ENCODE peak calls at places on chromosomes 2 and 18, in five cellular contexts. K is A549, O is H1, H is GM12878, Q is HepG2. X is an unnamed sample.
A peak's percentile ranks its signal among the peaks of the same experiment; 100 is the strongest.

GRCh38 chr2:10914272-10914693 is 2.5 kb downstream of the KCNF1 start:
- DNase-seq in H (no peak), Q (no peak), O (no peak), K (peak; percentile 57), X (peak; percentile 37)

GRCh38 chr2:215028231-215028630 is 110.2 kb downstream of the ABCA12 start:
- DNase-seq in O (no peak), Q (no peak), H (no peak), K (no peak), X (no peak)

GRCh38 chr2:240323601-240324291 is 111.7 kb upstream of the GPC1 start:
- DNase-seq in H (no peak), Q (no peak), O (no peak), K (no peak), X (no peak)

GRCh38 chr2:191845248-191845715 is 1.6 kb downstream of the CAVIN2 start:
- DNase-seq in K (peak; percentile 40), Q (peak; percentile 66), H (no peak), O (no peak), X (peak; percentile 16)

GRCh38 chr2:205474746-205475145 is 207.6 kb upstream of the NRP2 start:
- DNase-seq in O (no peak), Q (no peak), K (no peak), H (no peak), X (no peak)

GRCh38 chr18:23131693-23132319 is 3.5 kb upstream of the CABLES1 start:
- DNase-seq in H (peak; percentile 58), O (no peak), Q (peak; percentile 75), K (peak; percentile 76), X (peak; percentile 85)

GRCh38 chr2:53450885-53451284 is 316.7 kb upstream of the CHAC2 start:
- DNase-seq in K (no peak), O (no peak), H (no peak), Q (no peak), X (no peak)

GRCh38 chr18:10381951-10382350 is 72.5 kb upstream of the APCDD1 start:
- DNase-seq in K (no peak), O (no peak), H (no peak), Q (no peak), X (no peak)

GRCh38 chr2:58640042-58640441 is 398.9 kb upstream of the FANCL start:
- DNase-seq in Q (no peak), O (no peak), H (no peak), K (no peak), X (no peak)

GRCh38 chr2:187825108-187825507 is 270.9 kb upstream of the TFPI start:
- DNase-seq in H (no peak), Q (no peak), O (no peak), K (no peak), X (no peak)

DNA sequence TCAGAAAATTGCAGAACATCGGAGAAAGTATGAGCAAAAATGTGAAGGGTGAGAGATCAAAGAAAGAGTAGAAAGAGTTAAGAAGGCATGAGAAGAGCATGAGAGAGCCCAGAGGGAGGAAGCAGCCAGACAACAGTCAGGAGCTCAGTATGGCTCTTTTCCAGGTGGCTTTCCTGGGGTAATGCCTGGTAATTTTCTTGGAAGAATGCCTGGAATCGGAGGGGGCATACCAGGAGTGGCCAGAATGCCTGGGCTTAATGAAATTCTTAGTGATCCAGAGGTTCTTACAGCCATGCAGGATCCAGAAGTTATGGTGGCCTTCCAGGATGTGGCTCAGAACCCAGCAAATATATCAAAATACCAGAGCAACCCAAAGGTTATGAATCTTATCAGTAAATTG is 271.8 kb upstream of the TFPI start:
- DNase-seq in Q (no peak), K (no peak), H (no peak), O (no peak), X (no peak)
- TF ChIP-seq KDM1A in Q (no peak), K (no peak), H (no peak), O (no peak), X (no peak)

GRCh38 chr2:17791121-17791902 is 24.9 kb upstream of the MSGN1 start:
- DNase-seq in H (no peak), K (no peak), Q (no peak), O (no peak), X (no peak)
- TF ChIP-seq KDM1A in H (no peak), K (no peak), Q (no peak), O (no peak), X (no peak)

GRCh38 chr2:120470041-120470716 is 124.2 kb downstream of the INHBB start:
- DNase-seq in O (no peak), H (no peak), K (peak; percentile 90), Q (peak; percentile 95), X (no peak)

GRCh38 chr2:120470717-120471060 is 124.8 kb downstream of the INHBB start:
- DNase-seq in H (no peak), O (no peak), Q (no peak), K (no peak), X (no peak)

GRCh38 chr2:120468136-120468535 is 122.2 kb downstream of the INHBB start:
- DNase-seq in O (no peak), K (no peak), H (no peak), Q (no peak), X (peak; percentile 6)

GRCh38 chr2:120471166-120471565 is 125.2 kb downstream of the INHBB start:
- DNase-seq in Q (no peak), O (no peak), H (no peak), K (no peak), X (no peak)

DNA sequence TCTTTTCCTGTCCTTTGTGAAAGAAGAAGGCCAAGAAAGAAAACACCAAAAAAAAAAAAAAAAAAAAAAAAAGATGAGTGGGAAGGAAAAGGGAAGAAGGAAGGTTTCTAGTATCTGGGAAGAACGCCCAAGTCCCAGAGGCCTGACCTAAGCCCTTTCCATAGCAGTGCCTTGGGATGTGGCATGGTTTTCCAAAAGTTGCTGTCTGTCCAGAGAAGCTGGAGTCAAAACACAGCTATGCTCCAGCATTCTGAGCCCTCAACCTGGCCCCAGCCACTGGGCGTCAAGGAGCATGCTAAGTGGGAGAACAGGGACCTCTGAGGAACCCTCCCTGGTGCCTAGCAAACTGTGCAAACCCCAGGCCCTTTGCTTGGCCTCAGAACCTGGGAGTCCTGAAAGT is 123.5 kb downstream of the INHBB start:
- DNase-seq in Q (no peak), K (no peak), O (no peak), H (no peak), X (no peak)
- TF ChIP-seq KDM1A in Q (peak; percentile 29), K (no peak), O (no peak), H (no peak), X (no peak)

DNA sequence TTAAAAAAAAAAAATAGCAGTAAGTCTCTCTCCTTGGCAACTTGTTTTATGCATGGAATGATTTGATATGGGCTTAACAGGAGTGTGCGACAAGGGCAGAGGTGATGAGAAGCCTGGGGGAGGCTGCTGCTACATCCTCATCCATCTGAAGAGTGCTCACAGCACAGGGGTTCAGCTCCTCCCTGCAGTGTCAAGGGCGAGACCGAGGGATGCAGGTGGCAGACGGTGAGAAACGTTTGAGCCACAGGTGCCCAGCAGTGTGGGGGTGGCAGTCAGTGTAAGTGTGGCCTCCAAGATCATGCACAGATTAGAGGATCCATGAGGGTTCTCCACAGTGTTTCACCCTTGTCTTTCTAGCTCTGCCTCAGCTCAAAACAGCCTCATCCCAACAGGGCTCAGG is 324.4 kb upstream of the MYT1L start:
- DNase-seq in O (no peak), Q (no peak), H (no peak), K (no peak), X (no peak)
- TF ChIP-seq KDM1A in O (no peak), Q (no peak), H (no peak), K (no peak), X (no peak)

GRCh38 chr18:66727991-66728390 is 124.1 kb upstream of the CDH19 start:
- DNase-seq in K (no peak), O (no peak), Q (no peak), H (no peak), X (no peak)

GRCh38 chr18:66728951-66729350 is 125.1 kb upstream of the CDH19 start:
- DNase-seq in O (no peak), H (no peak), Q (no peak), K (no peak), X (no peak)

GRCh38 chr18:66734451-66734850 is 130.6 kb upstream of the CDH19 start:
- DNase-seq in Q (no peak), H (no peak), O (no peak), K (no peak), X (no peak)

GRCh38 chr18:66724664-66725356 is 120.9 kb upstream of the CDH19 start:
- DNase-seq in K (no peak), Q (peak; percentile 81), H (no peak), O (no peak), X (no peak)

DNA sequence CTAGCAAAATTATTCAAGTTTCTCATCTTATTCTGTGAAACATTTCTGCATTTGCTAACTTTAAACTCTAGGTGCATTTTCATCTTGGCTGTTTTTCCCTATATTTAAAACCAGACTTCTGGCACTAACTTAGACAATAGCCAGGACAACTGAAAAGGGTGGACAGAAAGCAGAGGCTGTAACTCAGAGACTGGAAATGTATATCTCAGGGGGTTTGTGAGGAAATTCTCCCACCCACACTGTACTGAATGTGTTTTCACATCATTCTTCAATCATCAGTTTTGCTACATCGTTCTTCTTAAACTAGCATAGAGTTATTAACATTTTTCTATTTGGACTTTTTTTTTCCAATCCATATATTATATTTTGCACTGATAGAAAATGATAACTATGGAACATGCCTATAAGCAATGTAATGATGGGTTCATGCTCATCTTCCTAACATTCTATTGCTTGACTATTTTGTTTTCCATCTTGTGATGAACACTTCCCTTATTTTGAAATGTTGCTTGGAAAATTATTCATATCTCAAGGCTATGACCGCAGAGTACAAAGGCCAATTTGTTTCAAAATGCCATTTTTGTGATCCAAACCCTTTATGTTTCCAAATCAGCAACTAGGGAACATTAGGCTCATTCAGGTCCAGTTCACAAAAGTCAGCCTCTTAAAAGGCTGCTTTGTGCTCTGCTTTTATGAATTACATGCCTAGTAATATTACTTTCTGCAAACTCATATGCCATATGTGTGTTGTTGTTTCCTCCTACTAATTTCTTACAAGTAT is 125.8 kb upstream of the CDH19 start:
- DNase-seq in O (no peak), H (no peak), Q (no peak), K (no peak), X (no peak)
- TF ChIP-seq KDM1A in O (no peak), H (no peak), Q (no peak), K (no peak), X (no peak)

GRCh38 chr18:80034852-80035406 is 695 bp downstream of the RBFA start:
- DNase-seq in H (no peak), Q (no peak), K (no peak), O (no peak), X (no peak)
- TF ChIP-seq KDM1A in H (no peak), Q (no peak), K (no peak), O (no peak), X (no peak)